ENCODE peak calls at places on chromosome 11, in nine cellular contexts. C is HFF-Myc; V is GM03348; M is Caco-2; D is germinal center; O is endothelial cell; F is stimulated activated CD4-positive, alpha-beta T cell treated with anti-CD3 and anti-CD28 coated beads, Interleukin-2, amount 100 ng/mL, for 48 hours; A is sigmoid colon; U is NCI-H526. I is an unnamed sample.

GRCh38 chr11:12235945-12236743 is 125.8 kb downstream of the MICAL2 start:
- DNase-seq in M (no peak), F (peak), U (peak), A (no peak), D (peak), C (peak), O (no peak), V (peak), I (no peak)

GRCh38 chr11:76123243-76123642 is 83.1 kb downstream of the WNT11 start:
- DNase-seq in D (no peak), M (no peak), F (no peak), V (no peak), O (no peak), A (no peak), C (no peak), U (no peak), I (no peak)

GRCh38 chr11:76380161-76380976 is 563 bp downstream of the THAP12 start:
- DNase-seq in V (peak), U (peak), C (no peak), D (peak), O (no peak), F (peak), M (no peak), A (peak), I (peak)

GRCh38 chr11:72238040-72238450 is 5.9 kb downstream of the PHOX2A start:
- DNase-seq in O (peak), M (peak), D (peak), V (peak), A (peak), U (peak), C (no peak), F (peak), I (peak)

GRCh38 chr11:624705-625635 is at the start of gene CDHR5:
- DNase-seq in F (no peak), U (no peak), A (no peak), V (no peak), D (no peak), O (no peak), C (no peak), M (peak), I (peak)

GRCh38 chr11:76210920-76211851 is 4.9 kb upstream of the WNT11 start:
- DNase-seq in D (no peak), M (no peak), O (no peak), C (no peak), V (no peak), A (no peak), F (no peak), U (no peak), I (no peak)

GRCh38 chr11:132670921-132671675 is 861.2 kb downstream of the OPCML start:
- DNase-seq in O (no peak), V (no peak), F (no peak), C (no peak), D (no peak), M (no peak), A (no peak), U (no peak), I (no peak)

GRCh38 chr11:128318856-128319474 is 268.4 kb downstream of the ETS1 start:
- DNase-seq in C (no peak), M (no peak), V (no peak), F (no peak), U (no peak), D (peak), O (no peak), A (no peak), I (no peak)

GRCh38 chr11:123217897-123218296 is 22.8 kb upstream of the CLMP start:
- DNase-seq in M (no peak), F (no peak), D (no peak), A (no peak), O (no peak), V (no peak), U (no peak), C (no peak), I (no peak)